ENCODE peak calls at places on chromosomes 1 and 21, in four cellular contexts. B is astrocyte of the spinal cord; Q is GM13976; E is CD8-positive, alpha-beta T cell. K is an unnamed sample.

GRCh38 chr1:194693244-194693643 is 1506.8 kb upstream of the B3GALT2 start:
- DNase-seq in B (no peak), Q (no peak), E (no peak), K (no peak)

GRCh38 chr1:143665606-143666005 is 306.2 kb downstream of the FAM72C start:
- DNase-seq in B (no peak), Q (no peak), E (no peak), K (no peak)

GRCh38 chr1:171128463-171128862 is 37.8 kb downstream of the FMO3 start:
- DNase-seq in B (no peak), Q (no peak), E (no peak), K (no peak)

GRCh38 chr1:203555046-203555445 is 61.1 kb downstream of the OPTC start:
- DNase-seq in B (no peak), Q (no peak), E (no peak), K (no peak)

GRCh38 chr1:23524716-23525401 is 6.2 kb downstream of the E2F2 start:
- DNase-seq in B (no peak), Q (no peak), E (peak), K (peak)

GRCh38 chr1:18922319-18922726 is 20.0 kb upstream of the ALDH4A1 start:
- DNase-seq in B (peak), Q (no peak), E (no peak), K (no peak)

GRCh38 chr1:84619383-84620093 is 45.3 kb upstream of the CTBS start:
- DNase-seq in B (peak), Q (no peak), E (no peak), K (no peak)

GRCh38 chr1:78437393-78437792 is 53.4 kb upstream of the PTGFR start:
- DNase-seq in B (no peak), Q (no peak), E (no peak), K (no peak)

GRCh38 chr1:41592451-41593125 is 108.1 kb upstream of the EDN2 start:
- DNase-seq in B (no peak), Q (no peak), E (no peak), K (no peak)

GRCh38 chr21:42319368-42319767 is 4.2 kb upstream of the TFF3 start:
- DNase-seq in B (no peak), Q (peak), E (no peak), K (peak)

GRCh38 chr1:205493241-205494085 is 11.0 kb upstream of the CDK18 start:
- DNase-seq in B (peak), Q (no peak), E (no peak), K (no peak)

GRCh38 chr21:37532868-37533780 is 166.6 kb downstream of the DYRK1A start:
- DNase-seq in B (peak), Q (peak), E (no peak), K (peak)

GRCh38 chr21:33427051-33427450 is 23.8 kb downstream of the IFNGR2 start:
- DNase-seq in B (no peak), Q (no peak), E (no peak), K (no peak)

GRCh38 chr1:93629101-93630059 is 52.3 kb downstream of the BCAR3 start:
- DNase-seq in B (peak), Q (peak), E (peak), K (peak)